ENCODE peak calls at places on chromosomes 11 and 22, in five cellular contexts. V is mesothelial cell of epicardium; M is choroid plexus epithelial cell; C is ovary; O is CD8-positive, alpha-beta T cell. N is an unnamed sample.

GRCh38 chr11:111792314-111792713 is 26.1 kb upstream of the PPP2R1B start:
- DNase-seq in V (no peak), M (no peak), C (no peak), O (no peak), N (no peak)

GRCh38 chr22:37187552-37187890 is 526 bp downstream of the C1QTNF6 start:
- DNase-seq in C (no peak), V (no peak), M (no peak), O (no peak), N (no peak)

GRCh38 chr22:37842015-37842793 is 1.9 kb downstream of the ANKRD54 start:
- DNase-seq in V (no peak), M (no peak), O (no peak), C (no peak), N (no peak)

GRCh38 chr22:42442746-42443145 is 10.5 kb upstream of the NFAM1 start:
- DNase-seq in V (no peak), O (no peak), C (no peak), M (no peak), N (no peak)

GRCh38 chr11:64803163-64803845 is at the start of gene MAP4K2:
- DNase-seq in O (peak), V (peak), M (peak), C (peak), N (peak)

GRCh38 chr11:61575886-61576516 is 4.9 kb downstream of the SYT7 start:
- DNase-seq in M (no peak), O (no peak), C (no peak), V (no peak), N (no peak)

GRCh38 chr11:130070109-130070828 is 575 bp downstream of the APLP2 start:
- DNase-seq in M (peak), C (peak), V (peak), O (peak), N (peak)

GRCh38 chr11:16891964-16892363 is 122.2 kb downstream of the PLEKHA7 start:
- DNase-seq in M (peak), V (no peak), C (no peak), O (no peak), N (no peak)

DNA sequence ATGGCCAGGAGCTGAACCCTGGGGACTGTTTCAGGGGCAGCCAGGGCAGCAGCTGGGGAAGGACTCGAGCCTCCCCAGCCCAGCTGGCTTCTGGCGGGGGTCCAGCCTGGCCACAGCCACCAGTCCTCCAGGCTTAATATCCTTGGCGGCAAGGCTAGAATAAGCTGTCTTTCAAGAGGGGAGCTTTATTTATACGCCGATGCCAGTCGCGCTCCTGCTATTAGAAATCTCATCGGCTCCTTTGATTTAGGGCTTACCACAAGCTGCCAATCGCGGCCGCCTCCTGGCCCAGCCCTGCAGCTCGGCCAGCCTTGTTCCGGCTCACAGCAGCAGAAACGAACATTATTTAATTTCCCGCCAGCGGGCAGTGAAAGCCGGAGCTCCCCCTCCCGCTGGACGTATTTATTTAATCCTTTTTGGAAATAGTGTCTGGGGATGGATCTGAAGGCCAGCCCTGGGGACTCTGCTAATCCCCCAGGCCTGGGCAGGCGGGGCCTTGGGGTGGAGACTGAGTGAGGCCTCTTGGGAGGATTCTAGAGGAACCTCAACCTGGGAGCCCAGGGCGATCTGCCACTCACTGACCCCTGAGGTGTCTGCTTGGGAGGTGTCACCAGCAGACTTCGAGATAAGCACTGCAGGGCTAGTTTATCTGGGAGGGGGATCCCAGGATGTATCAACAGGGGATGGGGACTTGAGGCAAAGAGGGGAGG is 363.1 kb downstream of the MN1 start:
- DNase-seq in V (no peak), C (peak), M (peak), O (no peak), N (no peak)
- TF ChIP-seq CTCF in V (no peak), C (no peak), M (peak), O (no peak), N (peak)

DNA sequence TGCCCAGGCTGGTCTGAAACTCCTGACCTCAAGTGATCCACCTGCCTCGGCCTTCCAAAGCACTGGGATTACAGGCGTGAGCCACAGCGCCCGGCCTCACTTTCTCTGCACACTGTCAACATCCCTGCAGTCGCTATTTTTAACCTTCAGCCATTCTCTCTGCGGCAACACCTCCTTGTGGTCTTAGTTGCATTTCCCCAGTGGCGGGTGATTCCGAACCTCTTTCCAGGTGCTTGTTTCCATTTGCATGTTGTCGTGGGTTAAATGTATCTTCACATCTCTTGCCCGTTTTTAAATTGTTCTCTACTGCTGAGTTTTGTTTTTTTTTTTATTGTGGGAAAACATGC is 2.2 kb upstream of the SCT start:
- DNase-seq in O (no peak), V (no peak), C (no peak), M (no peak), N (no peak)
- TF ChIP-seq CTCF in O (no peak), V (no peak), C (no peak), M (peak), N (no peak)

DNA sequence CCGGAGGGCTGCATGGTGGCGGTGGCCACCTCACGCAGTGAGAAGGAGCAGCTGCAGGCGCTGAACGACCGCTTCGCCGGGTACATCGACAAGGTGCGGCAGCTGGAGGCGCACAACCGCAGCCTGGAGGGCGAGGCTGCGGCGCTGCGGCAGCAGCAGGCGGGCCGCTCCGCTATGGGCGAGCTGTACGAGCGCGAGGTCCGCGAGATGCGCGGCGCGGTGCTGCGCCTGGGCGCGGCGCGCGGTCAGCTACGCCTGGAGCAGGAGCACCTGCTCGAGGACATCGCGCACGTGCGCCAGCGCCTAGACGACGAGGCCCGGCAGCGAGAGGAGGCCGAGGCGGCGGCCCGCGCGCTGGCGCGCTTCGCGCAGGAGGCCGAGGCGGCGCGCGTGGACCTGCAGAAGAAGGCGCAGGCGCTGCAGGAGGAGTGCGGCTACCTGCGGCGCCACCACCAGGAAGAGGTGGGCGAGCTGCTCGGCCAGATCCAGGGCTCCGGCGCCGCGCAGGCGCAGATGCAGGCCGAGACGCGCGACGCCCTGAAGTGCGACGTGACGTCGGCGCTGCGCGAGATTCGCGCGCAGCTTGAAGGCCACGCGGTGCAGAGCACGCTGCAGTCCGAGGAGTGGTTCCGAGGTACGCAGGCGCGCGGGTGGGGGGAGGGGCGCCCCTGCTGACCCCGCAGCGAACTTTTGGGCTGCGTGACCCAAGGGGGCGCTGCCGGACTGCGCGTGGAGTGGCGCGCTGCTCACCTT is 670 bp downstream of the NEFH start:
- DNase-seq in O (no peak), V (peak), M (peak), C (peak), N (no peak)
- TF ChIP-seq CTCF in O (no peak), V (no peak), M (no peak), C (no peak), N (peak)

GRCh38 chr11:94588366-94588952 is 21.3 kb downstream of the PIWIL4 start:
- DNase-seq in V (no peak), C (no peak), O (no peak), M (no peak), N (no peak)
- TF ChIP-seq CTCF in V (no peak), C (no peak), O (no peak), M (no peak), N (no peak)

GRCh38 chr11:47641585-47642098 is 717 bp downstream of the MTCH2 start:
- DNase-seq in C (no peak), V (no peak), O (no peak), M (no peak), N (no peak)
- TF ChIP-seq CTCF in C (no peak), V (no peak), O (no peak), M (no peak), N (no peak)

DNA sequence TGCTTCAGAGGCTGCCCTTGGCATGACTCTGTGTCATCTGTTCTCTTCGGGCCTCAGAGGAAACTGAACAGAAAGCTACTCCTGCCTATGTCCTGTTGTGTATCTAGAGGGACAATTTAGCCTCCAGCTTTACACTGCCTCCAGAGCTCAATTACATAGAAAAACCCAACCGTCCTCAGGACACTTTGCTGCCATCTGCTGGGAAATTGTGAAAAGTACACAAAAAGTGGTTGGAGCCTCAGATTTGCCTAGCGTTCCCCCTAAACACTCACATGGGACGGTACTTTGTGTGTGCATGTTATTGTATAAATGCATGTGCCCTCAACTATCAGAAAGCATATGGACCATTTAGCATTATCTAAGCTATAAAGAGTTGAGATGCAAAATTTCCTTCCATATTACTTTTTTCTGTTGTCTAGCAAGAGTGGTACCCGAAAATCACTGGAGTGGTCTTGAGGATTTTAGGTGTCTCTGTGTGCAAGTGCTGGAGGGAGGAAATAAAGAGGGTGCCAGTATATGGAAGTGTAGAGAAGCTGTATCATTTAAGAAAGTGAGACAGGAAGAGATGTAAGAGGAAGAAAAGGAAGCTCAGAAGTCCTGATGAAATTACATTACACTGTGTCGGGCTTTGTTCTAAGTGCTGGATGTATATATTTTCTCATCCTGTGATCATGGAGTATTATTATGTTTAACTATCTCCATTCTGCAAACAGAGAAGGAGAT is 8.7 kb upstream of the MS4A4E start:
- DNase-seq in V (no peak), M (peak), O (no peak), C (no peak), N (no peak)
- TF ChIP-seq CTCF in V (peak), M (peak), O (peak), C (peak), N (peak)

DNA sequence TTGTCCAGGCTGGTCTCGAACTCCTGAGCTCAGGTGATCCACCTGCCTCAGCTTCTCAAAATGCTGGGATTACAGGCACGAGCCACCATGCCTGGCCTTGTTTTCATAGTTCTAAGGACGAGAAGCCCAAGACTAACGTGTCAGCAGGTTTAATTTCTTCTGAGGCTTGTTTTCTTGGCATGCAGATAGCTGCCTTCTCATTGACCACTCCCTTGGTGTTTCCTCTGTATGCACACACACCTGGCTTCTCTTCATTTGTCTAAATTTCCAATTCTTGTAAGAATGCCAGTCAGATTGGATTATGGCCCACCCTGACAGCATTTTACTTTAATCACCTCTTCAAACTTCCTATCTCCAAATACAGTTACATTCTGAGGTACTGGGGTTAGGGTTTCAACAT is 72.5 kb upstream of the CTSC start:
- DNase-seq in C (no peak), V (no peak), M (no peak), O (no peak), N (no peak)
- TF ChIP-seq CTCF in C (no peak), V (no peak), M (no peak), O (no peak), N (no peak)